ENCODE peak calls at places on chromosome 1, in eight cellular contexts. One of them, this sample, is unnamed.
A peak's percentile ranks its signal among the peaks of the same experiment; 100 is the strongest.

GRCh38 chr1:56901720-56902119 is 47.1 kb downstream of the C8A start:
- DNase-seq in endothelial cell: no peak
- DNase-seq in lower leg skin: no peak
- DNase-seq in OCI-LY7: no peak
- DNase-seq in bronchial epithelial cell: peak; percentile 37
- DNase-seq in epithelial cell of proximal tubule: no peak
- DNase-seq in cardiac muscle cell: peak; percentile 71
- DNase-seq in transverse colon: no peak
- DNase-seq in this sample: no peak

GRCh38 chr1:30700528-30701265 is 22.7 kb downstream of the MATN1 start:
- DNase-seq in epithelial cell of proximal tubule: no peak
- DNase-seq in transverse colon: peak; percentile 33
- DNase-seq in endothelial cell: no peak
- DNase-seq in OCI-LY7: no peak
- DNase-seq in bronchial epithelial cell: peak; percentile 65
- DNase-seq in lower leg skin: peak; percentile 96
- DNase-seq in cardiac muscle cell: peak; percentile 78
- DNase-seq in this sample: no peak

GRCh38 chr1:165912638-165913037 is 85.2 kb downstream of the UCK2 start:
- DNase-seq in OCI-LY7: peak; percentile 35
- DNase-seq in endothelial cell: no peak
- DNase-seq in epithelial cell of proximal tubule: no peak
- DNase-seq in lower leg skin: peak; percentile 70
- DNase-seq in transverse colon: no peak
- DNase-seq in bronchial epithelial cell: no peak
- DNase-seq in cardiac muscle cell: no peak
- DNase-seq in this sample: no peak

GRCh38 chr1:27026621-27027574 is 14.2 kb upstream of the TENT5B start:
- DNase-seq in bronchial epithelial cell: peak; percentile 75
- DNase-seq in lower leg skin: peak; percentile 91
- DNase-seq in endothelial cell: peak; percentile 43
- DNase-seq in transverse colon: peak; percentile 30
- DNase-seq in cardiac muscle cell: peak; percentile 89
- DNase-seq in epithelial cell of proximal tubule: no peak
- DNase-seq in OCI-LY7: no peak
- DNase-seq in this sample: no peak

GRCh38 chr1:37177230-37177864 is 143.0 kb upstream of the GRIK3 start:
- DNase-seq in epithelial cell of proximal tubule: no peak
- DNase-seq in cardiac muscle cell: peak; percentile 29
- DNase-seq in lower leg skin: no peak
- DNase-seq in transverse colon: peak; percentile 13
- DNase-seq in bronchial epithelial cell: peak; percentile 34
- DNase-seq in OCI-LY7: peak; percentile 50
- DNase-seq in endothelial cell: peak; percentile 54
- DNase-seq in this sample: no peak

GRCh38 chr1:171712341-171712740 is 29.5 kb downstream of the VAMP4 start:
- DNase-seq in epithelial cell of proximal tubule: no peak
- DNase-seq in OCI-LY7: no peak
- DNase-seq in lower leg skin: no peak
- DNase-seq in cardiac muscle cell: no peak
- DNase-seq in endothelial cell: no peak
- DNase-seq in bronchial epithelial cell: no peak
- DNase-seq in transverse colon: no peak
- DNase-seq in this sample: no peak

GRCh38 chr1:80673935-80674597 is 1126.7 kb upstream of the ADGRL2 start:
- DNase-seq in bronchial epithelial cell: no peak
- DNase-seq in cardiac muscle cell: no peak
- DNase-seq in transverse colon: no peak
- DNase-seq in endothelial cell: no peak
- DNase-seq in OCI-LY7: no peak
- DNase-seq in lower leg skin: no peak
- DNase-seq in epithelial cell of proximal tubule: no peak
- DNase-seq in this sample: no peak

GRCh38 chr1:10761503-10762152 is 34.8 kb downstream of the CASZ1 start:
- DNase-seq in lower leg skin: no peak
- DNase-seq in endothelial cell: peak; percentile 28
- DNase-seq in transverse colon: peak; percentile 68
- DNase-seq in epithelial cell of proximal tubule: no peak
- DNase-seq in bronchial epithelial cell: peak; percentile 13
- DNase-seq in cardiac muscle cell: no peak
- DNase-seq in OCI-LY7: peak; percentile 5
- DNase-seq in this sample: no peak

GRCh38 chr1:24151175-24151533 is 8.2 kb upstream of the IL22RA1 start:
- DNase-seq in bronchial epithelial cell: peak; percentile 88
- DNase-seq in endothelial cell: peak; percentile 26
- DNase-seq in lower leg skin: peak; percentile 74
- DNase-seq in cardiac muscle cell: no peak
- DNase-seq in epithelial cell of proximal tubule: no peak
- DNase-seq in OCI-LY7: peak; percentile 39
- DNase-seq in transverse colon: peak; percentile 79
- DNase-seq in this sample: no peak

GRCh38 chr1:1628656-1629429 is 3.1 kb upstream of the MMP23B start:
- DNase-seq in bronchial epithelial cell: no peak
- DNase-seq in transverse colon: no peak
- DNase-seq in cardiac muscle cell: no peak
- DNase-seq in endothelial cell: no peak
- DNase-seq in OCI-LY7: peak; percentile 51
- DNase-seq in lower leg skin: peak; percentile 86
- DNase-seq in epithelial cell of proximal tubule: no peak
- DNase-seq in this sample: no peak

GRCh38 chr1:168879906-168880734 is 151.1 kb upstream of the DPT start:
- DNase-seq in transverse colon: peak; percentile 32
- DNase-seq in epithelial cell of proximal tubule: no peak
- DNase-seq in lower leg skin: no peak
- DNase-seq in bronchial epithelial cell: peak; percentile 54
- DNase-seq in endothelial cell: no peak
- DNase-seq in OCI-LY7: no peak
- DNase-seq in cardiac muscle cell: peak; percentile 71
- DNase-seq in this sample: no peak

GRCh38 chr1:19416919-19417441 is 68.4 kb downstream of the CAPZB start:
- DNase-seq in endothelial cell: no peak
- DNase-seq in OCI-LY7: no peak
- DNase-seq in transverse colon: no peak
- DNase-seq in cardiac muscle cell: no peak
- DNase-seq in bronchial epithelial cell: no peak
- DNase-seq in epithelial cell of proximal tubule: no peak
- DNase-seq in lower leg skin: no peak
- DNase-seq in this sample: no peak

GRCh38 chr1:114236517-114236916 is 82.8 kb upstream of the SYT6 start:
- DNase-seq in OCI-LY7: no peak
- DNase-seq in epithelial cell of proximal tubule: no peak
- DNase-seq in cardiac muscle cell: no peak
- DNase-seq in transverse colon: no peak
- DNase-seq in bronchial epithelial cell: no peak
- DNase-seq in endothelial cell: no peak
- DNase-seq in lower leg skin: no peak
- DNase-seq in this sample: no peak

GRCh38 chr1:174023438-174023837 is 1.3 kb upstream of the RC3H1 start:
- DNase-seq in epithelial cell of proximal tubule: peak; percentile 37
- DNase-seq in lower leg skin: no peak
- DNase-seq in cardiac muscle cell: peak; percentile 54
- DNase-seq in endothelial cell: peak; percentile 40
- DNase-seq in OCI-LY7: peak; percentile 8
- DNase-seq in bronchial epithelial cell: peak; percentile 74
- DNase-seq in transverse colon: peak; percentile 73
- DNase-seq in this sample: no peak

GRCh38 chr1:56525463-56526155 is 53.8 kb downstream of the PLPP3 start:
- DNase-seq in epithelial cell of proximal tubule: no peak
- DNase-seq in transverse colon: peak; percentile 27
- DNase-seq in lower leg skin: no peak
- DNase-seq in endothelial cell: no peak
- DNase-seq in bronchial epithelial cell: peak; percentile 22
- DNase-seq in cardiac muscle cell: peak; percentile 14
- DNase-seq in OCI-LY7: peak; percentile 81
- DNase-seq in this sample: no peak

GRCh38 chr1:204478921-204479320 is 15.7 kb downstream of the PIK3C2B start:
- DNase-seq in lower leg skin: no peak
- DNase-seq in bronchial epithelial cell: no peak
- DNase-seq in cardiac muscle cell: no peak
- DNase-seq in OCI-LY7: no peak
- DNase-seq in endothelial cell: no peak
- DNase-seq in transverse colon: no peak
- DNase-seq in epithelial cell of proximal tubule: no peak
- DNase-seq in this sample: no peak

GRCh38 chr1:25620211-25620610 is 3.6 kb downstream of the MAN1C1 start:
- DNase-seq in lower leg skin: peak; percentile 29
- DNase-seq in epithelial cell of proximal tubule: no peak
- DNase-seq in cardiac muscle cell: no peak
- DNase-seq in transverse colon: no peak
- DNase-seq in OCI-LY7: no peak
- DNase-seq in endothelial cell: no peak
- DNase-seq in bronchial epithelial cell: no peak
- DNase-seq in this sample: no peak

GRCh38 chr1:2459757-2460156 is 16.3 kb upstream of the PLCH2 start:
- DNase-seq in epithelial cell of proximal tubule: no peak
- DNase-seq in cardiac muscle cell: peak; percentile 55
- DNase-seq in transverse colon: no peak
- DNase-seq in lower leg skin: no peak
- DNase-seq in OCI-LY7: no peak
- DNase-seq in endothelial cell: no peak
- DNase-seq in bronchial epithelial cell: no peak
- DNase-seq in this sample: no peak

GRCh38 chr1:95635820-95636219 is 401.8 kb downstream of the RWDD3 start:
- DNase-seq in bronchial epithelial cell: no peak
- DNase-seq in epithelial cell of proximal tubule: no peak
- DNase-seq in transverse colon: no peak
- DNase-seq in cardiac muscle cell: no peak
- DNase-seq in lower leg skin: no peak
- DNase-seq in OCI-LY7: no peak
- DNase-seq in endothelial cell: no peak
- DNase-seq in this sample: no peak

GRCh38 chr1:160519542-160520435 is 3.3 kb downstream of the SLAMF6 start:
- DNase-seq in bronchial epithelial cell: peak; percentile 57
- DNase-seq in OCI-LY7: peak; percentile 83
- DNase-seq in transverse colon: no peak
- DNase-seq in lower leg skin: no peak
- DNase-seq in epithelial cell of proximal tubule: no peak
- DNase-seq in cardiac muscle cell: no peak
- DNase-seq in endothelial cell: no peak
- DNase-seq in this sample: no peak

GRCh38 chr1:13965770-13966398 is 265.9 kb downstream of the PRDM2 start:
- DNase-seq in transverse colon: peak; percentile 41
- DNase-seq in endothelial cell: peak; percentile 72
- DNase-seq in lower leg skin: no peak
- DNase-seq in OCI-LY7: peak; percentile 20
- DNase-seq in bronchial epithelial cell: peak; percentile 35
- DNase-seq in epithelial cell of proximal tubule: no peak
- DNase-seq in cardiac muscle cell: peak; percentile 79
- DNase-seq in this sample: no peak

GRCh38 chr1:46171872-46172271 is 3.0 kb upstream of the TSPAN1 start:
- DNase-seq in lower leg skin: no peak
- DNase-seq in endothelial cell: no peak
- DNase-seq in OCI-LY7: peak; percentile 28
- DNase-seq in bronchial epithelial cell: peak; percentile 49
- DNase-seq in transverse colon: peak; percentile 56
- DNase-seq in cardiac muscle cell: no peak
- DNase-seq in epithelial cell of proximal tubule: no peak
- DNase-seq in this sample: no peak

GRCh38 chr1:90955769-90956168 is 66.1 kb downstream of the ZNF644 start:
- DNase-seq in transverse colon: no peak
- DNase-seq in cardiac muscle cell: no peak
- DNase-seq in lower leg skin: no peak
- DNase-seq in epithelial cell of proximal tubule: no peak
- DNase-seq in OCI-LY7: no peak
- DNase-seq in endothelial cell: no peak
- DNase-seq in bronchial epithelial cell: peak; percentile 14
- DNase-seq in this sample: no peak
- TF ChIP-seq CTCF in transverse colon: no peak
- TF ChIP-seq CTCF in cardiac muscle cell: no peak
- TF ChIP-seq CTCF in lower leg skin: no peak
- TF ChIP-seq CTCF in epithelial cell of proximal tubule: no peak
- TF ChIP-seq CTCF in OCI-LY7: no peak
- TF ChIP-seq CTCF in endothelial cell: no peak
- TF ChIP-seq CTCF in bronchial epithelial cell: no peak
- TF ChIP-seq CTCF in this sample: no peak

GRCh38 chr1:198829948-198830347 is 191.1 kb downstream of the PTPRC start:
- DNase-seq in transverse colon: no peak
- DNase-seq in bronchial epithelial cell: peak; percentile 5
- DNase-seq in endothelial cell: no peak
- DNase-seq in epithelial cell of proximal tubule: no peak
- DNase-seq in OCI-LY7: no peak
- DNase-seq in cardiac muscle cell: peak; percentile 54
- DNase-seq in lower leg skin: no peak
- DNase-seq in this sample: no peak
- TF ChIP-seq CTCF in transverse colon: no peak
- TF ChIP-seq CTCF in bronchial epithelial cell: no peak
- TF ChIP-seq CTCF in endothelial cell: no peak
- TF ChIP-seq CTCF in epithelial cell of proximal tubule: peak; percentile 53
- TF ChIP-seq CTCF in OCI-LY7: peak; percentile 38
- TF ChIP-seq CTCF in cardiac muscle cell: peak; percentile 48
- TF ChIP-seq CTCF in lower leg skin: no peak
- TF ChIP-seq CTCF in this sample: no peak

GRCh38 chr1:179576509-179576908 is 761 bp upstream of the NPHS2 start:
- DNase-seq in cardiac muscle cell: no peak
- DNase-seq in lower leg skin: no peak
- DNase-seq in OCI-LY7: no peak
- DNase-seq in transverse colon: no peak
- DNase-seq in bronchial epithelial cell: no peak
- DNase-seq in epithelial cell of proximal tubule: no peak
- DNase-seq in endothelial cell: no peak
- DNase-seq in this sample: no peak

DNA sequence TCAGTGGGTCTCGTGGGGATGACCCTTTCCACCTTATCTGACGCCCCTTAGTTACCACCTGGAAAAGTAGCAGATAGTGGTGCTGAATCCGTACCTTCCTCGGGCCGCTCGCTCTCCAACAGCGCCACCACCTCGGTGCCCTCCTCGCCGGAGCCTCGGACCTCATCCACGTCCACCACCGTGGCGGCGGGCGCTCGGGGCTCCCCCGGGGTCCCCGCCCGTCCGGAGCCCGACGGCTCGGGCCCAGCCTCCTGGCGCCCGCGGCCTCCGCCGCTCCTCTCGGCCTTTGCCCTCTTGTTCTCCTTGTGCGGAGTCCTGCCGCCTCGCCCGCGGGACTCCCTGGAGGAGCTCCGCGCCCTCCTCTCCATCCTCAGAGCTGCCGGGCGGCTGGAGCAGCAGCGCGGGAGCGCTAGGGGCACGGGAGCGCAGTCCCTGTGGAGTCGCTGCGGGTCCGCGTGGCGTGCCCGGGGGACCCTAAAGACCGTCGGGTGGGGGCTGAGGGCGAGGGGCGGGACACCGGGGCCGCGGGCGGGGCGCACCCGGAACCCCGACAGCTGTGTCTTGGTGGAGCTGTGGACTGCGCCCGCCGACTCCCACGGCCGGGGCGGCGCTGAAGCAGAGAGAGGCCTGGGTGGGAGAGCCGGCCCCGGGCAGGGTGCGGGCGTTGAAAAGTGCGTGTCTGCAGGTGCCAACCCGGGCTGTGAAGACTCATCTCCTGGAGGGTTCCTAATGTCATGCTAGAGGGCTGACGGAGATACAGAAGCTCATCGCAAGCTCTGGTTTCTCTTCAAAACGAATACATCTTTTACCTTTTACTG is at the start of gene NPHS2:
- DNase-seq in epithelial cell of proximal tubule: no peak
- DNase-seq in endothelial cell: peak; percentile 27
- DNase-seq in cardiac muscle cell: no peak
- DNase-seq in transverse colon: no peak
- DNase-seq in lower leg skin: no peak
- DNase-seq in OCI-LY7: no peak
- DNase-seq in bronchial epithelial cell: no peak
- DNase-seq in this sample: no peak
- TF ChIP-seq CTCF in epithelial cell of proximal tubule: no peak
- TF ChIP-seq CTCF in endothelial cell: no peak
- TF ChIP-seq CTCF in cardiac muscle cell: no peak
- TF ChIP-seq CTCF in transverse colon: no peak
- TF ChIP-seq CTCF in lower leg skin: no peak
- TF ChIP-seq CTCF in OCI-LY7: no peak
- TF ChIP-seq CTCF in bronchial epithelial cell: no peak
- TF ChIP-seq CTCF in this sample: no peak

GRCh38 chr1:89708727-89709375 is 75.9 kb downstream of the LRRC8C start:
- DNase-seq in endothelial cell: no peak
- DNase-seq in cardiac muscle cell: no peak
- DNase-seq in epithelial cell of proximal tubule: peak; percentile 26
- DNase-seq in bronchial epithelial cell: no peak
- DNase-seq in lower leg skin: no peak
- DNase-seq in OCI-LY7: no peak
- DNase-seq in transverse colon: no peak
- DNase-seq in this sample: no peak
- TF ChIP-seq CTCF in endothelial cell: no peak
- TF ChIP-seq CTCF in cardiac muscle cell: no peak
- TF ChIP-seq CTCF in epithelial cell of proximal tubule: no peak
- TF ChIP-seq CTCF in bronchial epithelial cell: no peak
- TF ChIP-seq CTCF in lower leg skin: no peak
- TF ChIP-seq CTCF in OCI-LY7: no peak
- TF ChIP-seq CTCF in transverse colon: no peak
- TF ChIP-seq CTCF in this sample: no peak

This sample was measured in omental fat pad.